ENCODE peak calls at places on chromosomes 11 and 22, in ten cellular contexts. V is heart right ventricle, G is dorsolateral prefrontal cortex, Q is mucosa of descending colon, H is breast epithelium, P is NB4, A is nephron progenitor cell, C is GM13976, D is colonic mucosa, F is HL-60. L is an unnamed sample.

GRCh38 chr11:3104051-3104714 is 47.0 kb upstream of the CARS1 start:
- DNase-seq in V (no peak), G (no peak), Q (peak), H (no peak), P (no peak), A (no peak), C (peak), D (peak), F (no peak), L (no peak)

GRCh38 chr11:22197139-22197893 is 4.4 kb downstream of the ANO5 start:
- DNase-seq in V (no peak), G (no peak), Q (no peak), H (no peak), P (no peak), A (no peak), C (no peak), D (no peak), F (no peak), L (no peak)

GRCh38 chr11:75236062-75236461 is 4.5 kb upstream of the TPBGL start:
- DNase-seq in V (no peak), G (peak), Q (no peak), H (no peak), P (no peak), A (no peak), C (no peak), D (no peak), F (no peak), L (no peak)

GRCh38 chr11:59247535-59248227 is 35.0 kb upstream of the MPEG1 start:
- DNase-seq in V (peak), G (no peak), Q (peak), H (no peak), P (no peak), A (no peak), C (no peak), D (no peak), F (peak), L (peak)

GRCh38 chr11:64539711-64540420 is 51.2 kb upstream of the SLC22A12 start:
- DNase-seq in V (no peak), G (peak), Q (no peak), H (no peak), P (peak), A (no peak), C (no peak), D (no peak), F (peak), L (no peak)

GRCh38 chr11:64072871-64073270 is 37.1 kb downstream of the FLRT1 start:
- DNase-seq in V (no peak), G (no peak), Q (no peak), H (no peak), P (no peak), A (no peak), C (no peak), D (no peak), F (no peak), L (no peak)

GRCh38 chr22:45336971-45337431 is 27.3 kb downstream of the FAM118A start:
- DNase-seq in V (peak), G (no peak), Q (peak), H (peak), P (no peak), A (no peak), C (no peak), D (peak), F (no peak), L (no peak)

GRCh38 chr11:2387266-2387982 is 10.3 kb downstream of the CD81 start:
- DNase-seq in V (no peak), G (no peak), Q (no peak), H (no peak), P (no peak), A (no peak), C (peak), D (no peak), F (no peak), L (no peak)

GRCh38 chr22:45239378-45240136 is 1.1 kb downstream of the KIAA0930 start:
- DNase-seq in V (no peak), G (no peak), Q (no peak), H (no peak), P (peak), A (no peak), C (no peak), D (no peak), F (peak), L (no peak)

GRCh38 chr11:19874241-19874640 is 161.6 kb downstream of the NAV2 start:
- DNase-seq in V (no peak), G (no peak), Q (no peak), H (no peak), P (no peak), A (no peak), C (no peak), D (no peak), F (no peak), L (no peak)

GRCh38 chr22:37994049-37994448 is 9.7 kb upstream of the SOX10 start:
- DNase-seq in V (no peak), G (no peak), Q (no peak), H (no peak), P (peak), A (no peak), C (no peak), D (no peak), F (no peak), L (no peak)

GRCh38 chr11:116687458-116688201 is 85.2 kb downstream of the BUD13 start:
- DNase-seq in V (no peak), G (no peak), Q (no peak), H (no peak), P (no peak), A (no peak), C (no peak), D (no peak), F (no peak), L (no peak)

GRCh38 chr22:37465721-37466120 is 20.5 kb downstream of the MFNG start:
- DNase-seq in V (no peak), G (no peak), Q (no peak), H (no peak), P (no peak), A (no peak), C (no peak), D (no peak), F (no peak), L (no peak)

GRCh38 chr11:33598426-33599069 is 102.1 kb downstream of the C11orf91 start:
- DNase-seq in V (no peak), G (peak), Q (no peak), H (no peak), P (no peak), A (no peak), C (no peak), D (no peak), F (no peak), L (no peak)

GRCh38 chr11:33802414-33802950 is 28.2 kb upstream of the FBXO3 start:
- DNase-seq in V (peak), G (peak), Q (peak), H (no peak), P (peak), A (peak), C (no peak), D (peak), F (peak), L (peak)

GRCh38 chr22:30121988-30122387 is 41.7 kb downstream of the HORMAD2 start:
- DNase-seq in V (no peak), G (no peak), Q (no peak), H (no peak), P (no peak), A (no peak), C (no peak), D (no peak), F (no peak), L (no peak)

GRCh38 chr11:46914363-46914762 is 4.0 kb downstream of the LRP4 start:
- DNase-seq in V (peak), G (no peak), Q (no peak), H (no peak), P (no peak), A (peak), C (no peak), D (no peak), F (no peak), L (no peak)

GRCh38 chr11:65274734-65275682 is 13.2 kb downstream of the POLA2 start:
- DNase-seq in V (peak), G (no peak), Q (peak), H (peak), P (peak), A (peak), C (peak), D (peak), F (peak), L (peak)

GRCh38 chr11:76624515-76625379 is 45.8 kb downstream of the LRRC32 start:
- DNase-seq in V (no peak), G (no peak), Q (no peak), H (no peak), P (no peak), A (no peak), C (no peak), D (peak), F (no peak), L (no peak)

GRCh38 chr11:1049911-1050580 is 13.5 kb upstream of the MUC6 start:
- DNase-seq in V (no peak), G (peak), Q (no peak), H (no peak), P (no peak), A (peak), C (no peak), D (no peak), F (no peak), L (no peak)

GRCh38 chr11:92845390-92846185 is 123.9 kb upstream of the MTNR1B start:
- DNase-seq in V (no peak), G (no peak), Q (no peak), H (no peak), P (no peak), A (peak), C (no peak), D (no peak), F (no peak), L (no peak)

GRCh38 chr11:10543782-10544181 is 2.8 kb upstream of the RNF141 start:
- DNase-seq in V (no peak), G (no peak), Q (no peak), H (no peak), P (no peak), A (no peak), C (no peak), D (no peak), F (no peak), L (no peak)

GRCh38 chr22:49088801-49089791 is 738.6 kb downstream of the BRD1 start:
- DNase-seq in V (no peak), G (no peak), Q (no peak), H (no peak), P (no peak), A (no peak), C (no peak), D (no peak), F (no peak), L (no peak)

GRCh38 chr11:109808569-109808968 is 284.6 kb upstream of the ZC3H12C start:
- DNase-seq in V (no peak), G (no peak), Q (no peak), H (no peak), P (peak), A (no peak), C (no peak), D (no peak), F (no peak), L (no peak)

GRCh38 chr11:72758304-72758689 is 6.1 kb upstream of the ARAP1 start:
- DNase-seq in V (no peak), G (no peak), Q (no peak), H (no peak), P (peak), A (no peak), C (no peak), D (no peak), F (no peak), L (no peak)

GRCh38 chr22:29393019-29393608 is 4.7 kb upstream of the AP1B1 start:
- DNase-seq in V (no peak), G (no peak), Q (no peak), H (no peak), P (peak), A (no peak), C (peak), D (no peak), F (peak), L (no peak)

GRCh38 chr22:44604455-44604854 is 97.5 kb upstream of the PRR5 start:
- DNase-seq in V (no peak), G (no peak), Q (no peak), H (no peak), P (no peak), A (no peak), C (no peak), D (no peak), F (no peak), L (no peak)

GRCh38 chr22:44358723-44359440 is 46.1 kb upstream of the SHISAL1 start:
- DNase-seq in V (no peak), G (no peak), Q (no peak), H (no peak), P (no peak), A (no peak), C (no peak), D (no peak), F (no peak), L (no peak)

GRCh38 chr11:103528596-103528995 is 419.4 kb downstream of the DYNC2H1 start:
- DNase-seq in V (no peak), G (no peak), Q (no peak), H (no peak), P (no peak), A (no peak), C (no peak), D (no peak), F (no peak), L (no peak)

GRCh38 chr11:110196241-110196754 is 100.1 kb downstream of the RDX start:
- DNase-seq in V (no peak), G (no peak), Q (no peak), H (no peak), P (no peak), A (no peak), C (no peak), D (no peak), F (no peak), L (peak)

GRCh38 chr22:28810839-28811491 is 10.6 kb upstream of the XBP1 start:
- DNase-seq in V (peak), G (no peak), Q (peak), H (no peak), P (peak), A (no peak), C (no peak), D (no peak), F (peak), L (no peak)

GRCh38 chr11:48193876-48194275 is 22.7 kb upstream of the OR4B1 start:
- DNase-seq in V (no peak), G (no peak), Q (no peak), H (no peak), P (no peak), A (no peak), C (no peak), D (no peak), F (no peak), L (peak)

GRCh38 chr11:36744375-36745168 is 146.5 kb upstream of the RAG2 start:
- DNase-seq in V (peak), G (peak), Q (peak), H (peak), P (peak), A (peak), C (peak), D (peak), F (peak), L (no peak)

GRCh38 chr11:102560555-102561011 is 30.0 kb upstream of the MMP7 start:
- DNase-seq in V (no peak), G (no peak), Q (no peak), H (no peak), P (peak), A (no peak), C (peak), D (no peak), F (peak), L (no peak)

GRCh38 chr22:33969052-33969451 is 48.8 kb upstream of the LARGE1 start:
- DNase-seq in V (no peak), G (no peak), Q (no peak), H (no peak), P (no peak), A (no peak), C (no peak), D (no peak), F (no peak), L (no peak)

GRCh38 chr11:35146074-35146521 is 7.1 kb downstream of the CD44 start:
- DNase-seq in V (no peak), G (no peak), Q (no peak), H (no peak), P (no peak), A (no peak), C (peak), D (no peak), F (peak), L (no peak)

GRCh38 chr11:111364503-111364902 is 14.6 kb downstream of the POU2AF1 start:
- DNase-seq in V (no peak), G (no peak), Q (no peak), H (no peak), P (no peak), A (no peak), C (no peak), D (no peak), F (no peak), L (no peak)

DNA sequence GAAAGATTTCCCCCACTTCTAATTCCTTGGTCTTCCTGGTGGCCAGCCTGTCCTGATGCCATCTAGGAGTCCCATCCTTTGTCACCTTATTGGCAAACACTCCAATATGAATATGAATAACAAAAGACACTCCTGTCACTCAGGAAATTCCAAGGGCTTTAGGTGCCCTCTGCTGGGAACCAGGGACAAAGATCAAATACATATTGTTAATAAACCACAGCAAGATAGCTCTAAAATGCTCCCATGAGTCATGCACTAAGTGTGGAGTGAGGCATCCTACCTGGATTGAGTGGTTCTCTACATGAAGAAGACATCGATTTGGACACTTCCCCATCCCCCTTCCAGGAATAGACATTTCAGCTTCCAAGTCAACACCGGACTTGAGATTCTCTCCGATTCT is 823.6 kb downstream of the TBC1D22A start:
- DNase-seq in V (no peak), G (no peak), Q (no peak), H (no peak), P (no peak), A (no peak), C (no peak), D (no peak), F (no peak), L (no peak)
- TF ChIP-seq CTCF in V (no peak), G (no peak), Q (no peak), H (no peak), P (no peak), A (no peak), C (no peak), D (no peak), F (no peak), L (no peak)

GRCh38 chr11:115217726-115218311 is 286.4 kb downstream of the CADM1 start:
- DNase-seq in V (no peak), G (no peak), Q (no peak), H (no peak), P (no peak), A (peak), C (no peak), D (no peak), F (no peak), L (no peak)
- TF ChIP-seq CTCF in V (no peak), G (no peak), Q (no peak), H (no peak), P (no peak), A (no peak), C (no peak), D (no peak), F (no peak), L (no peak)

GRCh38 chr11:45578286-45578685 is 87.1 kb downstream of the CHST1 start:
- DNase-seq in V (no peak), G (no peak), Q (no peak), H (no peak), P (no peak), A (no peak), C (no peak), D (no peak), F (no peak), L (no peak)
- TF ChIP-seq CTCF in V (no peak), G (no peak), Q (no peak), H (no peak), P (no peak), A (no peak), C (no peak), D (no peak), F (no peak), L (no peak)

GRCh38 chr22:32775957-32776356 is 25.5 kb upstream of the TIMP3 start:
- DNase-seq in V (no peak), G (no peak), Q (no peak), H (no peak), P (peak), A (no peak), C (no peak), D (no peak), F (peak), L (no peak)
- TF ChIP-seq CTCF in V (peak), G (no peak), Q (no peak), H (no peak), P (peak), A (peak), C (no peak), D (peak), F (peak), L (peak)

DNA sequence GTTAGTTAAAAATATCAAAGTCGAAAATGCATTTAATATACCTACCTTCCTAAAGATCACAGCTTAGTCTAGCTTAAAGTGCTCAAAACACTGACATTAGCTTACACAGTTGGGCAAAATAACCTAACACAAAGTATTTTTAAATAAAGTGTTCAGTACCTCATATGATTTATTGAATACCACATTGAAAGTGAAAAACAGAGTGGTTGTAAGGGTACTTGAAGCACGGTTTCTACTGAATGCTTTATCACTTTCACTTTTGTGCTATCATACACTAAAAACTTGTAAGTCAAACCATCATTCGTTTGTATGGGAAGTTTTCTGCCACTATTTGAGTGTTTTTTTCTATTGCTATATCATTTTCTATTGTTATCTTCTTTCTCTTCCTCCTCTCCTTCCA is 36.6 kb downstream of the ZBTB44 start:
- DNase-seq in V (no peak), G (no peak), Q (no peak), H (no peak), P (no peak), A (no peak), C (peak), D (no peak), F (no peak), L (no peak)
- TF ChIP-seq CTCF in V (no peak), G (no peak), Q (no peak), H (no peak), P (no peak), A (no peak), C (no peak), D (no peak), F (no peak), L (no peak)

GRCh38 chr11:17524221-17524620 is 20.0 kb downstream of the USH1C start:
- DNase-seq in V (no peak), G (no peak), Q (no peak), H (no peak), P (no peak), A (no peak), C (no peak), D (no peak), F (no peak), L (no peak)
- TF ChIP-seq CTCF in V (no peak), G (no peak), Q (no peak), H (no peak), P (no peak), A (no peak), C (no peak), D (no peak), F (no peak), L (no peak)

GRCh38 chr11:4839851-4840549 is 9.0 kb downstream of the OR51S1 start:
- DNase-seq in V (no peak), G (no peak), Q (no peak), H (no peak), P (no peak), A (no peak), C (no peak), D (no peak), F (no peak), L (no peak)
- TF ChIP-seq CTCF in V (no peak), G (no peak), Q (no peak), H (no peak), P (no peak), A (no peak), C (no peak), D (no peak), F (no peak), L (no peak)

L was measured in AG09319.